ENCODE peak calls at places on chromosomes 16 and 17, in ten cellular contexts. One of them, this sample, is unnamed.

GRCh38 chr16:54277845-54278703 is 8.5 kb downstream of the IRX3 start:
- DNase-seq in adrenal gland: no peak
- DNase-seq in heart right ventricle: no peak
- DNase-seq in GM06990: no peak
- DNase-seq in AG04450: no peak
- DNase-seq in AG10803: no peak
- DNase-seq in cardiac fibroblast: no peak
- DNase-seq in kidney epithelial cell: no peak
- DNase-seq in AG09309: no peak
- DNase-seq in foreskin fibroblast: no peak
- DNase-seq in this sample: no peak

GRCh38 chr17:19647697-19648474 is 665 bp upstream of the ALDH3A2 start:
- DNase-seq in heart right ventricle: peak
- DNase-seq in cardiac fibroblast: peak
- DNase-seq in AG09309: peak
- DNase-seq in foreskin fibroblast: peak
- DNase-seq in adrenal gland: peak
- DNase-seq in AG04450: no peak
- DNase-seq in GM06990: no peak
- DNase-seq in AG10803: peak
- DNase-seq in kidney epithelial cell: no peak
- DNase-seq in this sample: peak

GRCh38 chr17:9897569-9897968 is 7.5 kb downstream of the RCVRN start:
- DNase-seq in cardiac fibroblast: no peak
- DNase-seq in GM06990: no peak
- DNase-seq in foreskin fibroblast: no peak
- DNase-seq in adrenal gland: no peak
- DNase-seq in AG10803: no peak
- DNase-seq in kidney epithelial cell: no peak
- DNase-seq in AG04450: no peak
- DNase-seq in AG09309: no peak
- DNase-seq in heart right ventricle: no peak
- DNase-seq in this sample: no peak

GRCh38 chr17:78272181-78272913 is 40.9 kb downstream of the TMEM235 start:
- DNase-seq in AG04450: peak
- DNase-seq in AG09309: no peak
- DNase-seq in foreskin fibroblast: no peak
- DNase-seq in kidney epithelial cell: peak
- DNase-seq in heart right ventricle: peak
- DNase-seq in cardiac fibroblast: peak
- DNase-seq in AG10803: no peak
- DNase-seq in adrenal gland: peak
- DNase-seq in GM06990: no peak
- DNase-seq in this sample: peak

GRCh38 chr16:72666267-72666666 is 381.7 kb downstream of the ZFHX3 start:
- DNase-seq in foreskin fibroblast: no peak
- DNase-seq in AG04450: no peak
- DNase-seq in cardiac fibroblast: no peak
- DNase-seq in GM06990: no peak
- DNase-seq in adrenal gland: no peak
- DNase-seq in kidney epithelial cell: no peak
- DNase-seq in AG10803: peak
- DNase-seq in heart right ventricle: no peak
- DNase-seq in AG09309: no peak
- DNase-seq in this sample: no peak

GRCh38 chr16:82627811-82628339 is 1.1 kb downstream of the CDH13 start:
- DNase-seq in AG09309: no peak
- DNase-seq in kidney epithelial cell: no peak
- DNase-seq in GM06990: no peak
- DNase-seq in AG04450: no peak
- DNase-seq in cardiac fibroblast: peak
- DNase-seq in AG10803: peak
- DNase-seq in foreskin fibroblast: peak
- DNase-seq in heart right ventricle: peak
- DNase-seq in adrenal gland: no peak
- DNase-seq in this sample: no peak

GRCh38 chr16:86553356-86553755 is 1.7 kb downstream of the MTHFSD start:
- DNase-seq in adrenal gland: no peak
- DNase-seq in heart right ventricle: no peak
- DNase-seq in AG04450: no peak
- DNase-seq in AG09309: no peak
- DNase-seq in foreskin fibroblast: no peak
- DNase-seq in kidney epithelial cell: no peak
- DNase-seq in GM06990: no peak
- DNase-seq in AG10803: no peak
- DNase-seq in cardiac fibroblast: no peak
- DNase-seq in this sample: no peak

GRCh38 chr16:56348168-56349085 is 76.9 kb downstream of the AMFR start:
- DNase-seq in foreskin fibroblast: no peak
- DNase-seq in AG04450: no peak
- DNase-seq in kidney epithelial cell: no peak
- DNase-seq in AG10803: no peak
- DNase-seq in heart right ventricle: no peak
- DNase-seq in GM06990: no peak
- DNase-seq in adrenal gland: no peak
- DNase-seq in AG09309: no peak
- DNase-seq in cardiac fibroblast: no peak
- DNase-seq in this sample: no peak

GRCh38 chr16:87860553-87861299 is 8.6 kb downstream of the SLC7A5 start:
- DNase-seq in foreskin fibroblast: peak
- DNase-seq in adrenal gland: peak
- DNase-seq in heart right ventricle: no peak
- DNase-seq in AG10803: peak
- DNase-seq in AG09309: no peak
- DNase-seq in kidney epithelial cell: no peak
- DNase-seq in GM06990: peak
- DNase-seq in AG04450: no peak
- DNase-seq in cardiac fibroblast: peak
- DNase-seq in this sample: peak

DNA sequence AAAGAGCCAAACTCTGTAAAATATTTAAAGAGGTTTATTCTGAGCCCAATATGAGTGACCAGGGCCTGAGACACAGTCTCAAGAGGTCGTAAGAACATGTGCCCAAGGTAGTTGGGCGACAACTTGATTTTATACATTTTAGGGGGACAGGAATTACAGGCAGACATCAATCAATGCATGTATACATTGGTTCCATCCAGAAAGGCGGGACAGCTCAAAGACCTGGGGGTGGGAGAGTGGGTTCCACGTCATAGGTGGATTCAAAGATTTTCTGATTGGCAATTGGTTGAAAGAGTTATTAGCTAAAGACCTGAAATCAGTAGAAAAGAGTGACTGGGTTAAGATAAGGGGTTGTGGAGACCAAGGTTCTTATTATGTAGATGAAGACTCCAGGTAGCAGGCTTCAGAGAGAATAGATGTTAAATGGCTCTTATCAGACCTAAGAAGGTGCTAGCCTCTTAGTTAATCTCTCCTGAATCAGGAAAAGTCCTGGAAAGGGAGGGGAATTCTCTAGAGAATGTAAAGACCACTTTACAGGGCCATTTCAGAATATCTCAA is 32.4 kb downstream of the HSBP1 start:
- DNase-seq in AG10803: no peak
- DNase-seq in foreskin fibroblast: no peak
- DNase-seq in kidney epithelial cell: no peak
- DNase-seq in adrenal gland: no peak
- DNase-seq in AG04450: no peak
- DNase-seq in heart right ventricle: no peak
- DNase-seq in GM06990: no peak
- DNase-seq in cardiac fibroblast: no peak
- DNase-seq in AG09309: no peak
- DNase-seq in this sample: no peak
- H3K4me3 ChIP-seq in AG10803: no peak
- H3K4me3 ChIP-seq in foreskin fibroblast: no peak
- H3K4me3 ChIP-seq in kidney epithelial cell: no peak
- H3K4me3 ChIP-seq in adrenal gland: no peak
- H3K4me3 ChIP-seq in AG04450: no peak
- H3K4me3 ChIP-seq in heart right ventricle: no peak
- H3K4me3 ChIP-seq in GM06990: no peak
- H3K4me3 ChIP-seq in cardiac fibroblast: no peak
- H3K4me3 ChIP-seq in AG09309: no peak
- H3K4me3 ChIP-seq in this sample: no peak

GRCh38 chr16:11259288-11259621 is 3.3 kb upstream of the SOCS1 start:
- DNase-seq in AG04450: no peak
- DNase-seq in foreskin fibroblast: no peak
- DNase-seq in kidney epithelial cell: no peak
- DNase-seq in heart right ventricle: no peak
- DNase-seq in AG09309: no peak
- DNase-seq in adrenal gland: no peak
- DNase-seq in AG10803: no peak
- DNase-seq in GM06990: no peak
- DNase-seq in cardiac fibroblast: no peak
- DNase-seq in this sample: no peak
- H3K4me3 ChIP-seq in AG04450: no peak
- H3K4me3 ChIP-seq in foreskin fibroblast: no peak
- H3K4me3 ChIP-seq in kidney epithelial cell: no peak
- H3K4me3 ChIP-seq in heart right ventricle: peak
- H3K4me3 ChIP-seq in AG09309: no peak
- H3K4me3 ChIP-seq in adrenal gland: no peak
- H3K4me3 ChIP-seq in AG10803: peak
- H3K4me3 ChIP-seq in GM06990: no peak
- H3K4me3 ChIP-seq in cardiac fibroblast: no peak
- H3K4me3 ChIP-seq in this sample: no peak

GRCh38 chr17:43976956-43977837 is 23.5 kb upstream of the PYY start:
- DNase-seq in AG10803: no peak
- DNase-seq in AG04450: no peak
- DNase-seq in foreskin fibroblast: no peak
- DNase-seq in heart right ventricle: no peak
- DNase-seq in cardiac fibroblast: no peak
- DNase-seq in adrenal gland: no peak
- DNase-seq in AG09309: no peak
- DNase-seq in kidney epithelial cell: no peak
- DNase-seq in GM06990: no peak
- DNase-seq in this sample: no peak
- H3K4me3 ChIP-seq in AG10803: no peak
- H3K4me3 ChIP-seq in AG04450: no peak
- H3K4me3 ChIP-seq in foreskin fibroblast: no peak
- H3K4me3 ChIP-seq in heart right ventricle: no peak
- H3K4me3 ChIP-seq in cardiac fibroblast: no peak
- H3K4me3 ChIP-seq in adrenal gland: no peak
- H3K4me3 ChIP-seq in AG09309: no peak
- H3K4me3 ChIP-seq in kidney epithelial cell: no peak
- H3K4me3 ChIP-seq in GM06990: no peak
- H3K4me3 ChIP-seq in this sample: no peak

DNA sequence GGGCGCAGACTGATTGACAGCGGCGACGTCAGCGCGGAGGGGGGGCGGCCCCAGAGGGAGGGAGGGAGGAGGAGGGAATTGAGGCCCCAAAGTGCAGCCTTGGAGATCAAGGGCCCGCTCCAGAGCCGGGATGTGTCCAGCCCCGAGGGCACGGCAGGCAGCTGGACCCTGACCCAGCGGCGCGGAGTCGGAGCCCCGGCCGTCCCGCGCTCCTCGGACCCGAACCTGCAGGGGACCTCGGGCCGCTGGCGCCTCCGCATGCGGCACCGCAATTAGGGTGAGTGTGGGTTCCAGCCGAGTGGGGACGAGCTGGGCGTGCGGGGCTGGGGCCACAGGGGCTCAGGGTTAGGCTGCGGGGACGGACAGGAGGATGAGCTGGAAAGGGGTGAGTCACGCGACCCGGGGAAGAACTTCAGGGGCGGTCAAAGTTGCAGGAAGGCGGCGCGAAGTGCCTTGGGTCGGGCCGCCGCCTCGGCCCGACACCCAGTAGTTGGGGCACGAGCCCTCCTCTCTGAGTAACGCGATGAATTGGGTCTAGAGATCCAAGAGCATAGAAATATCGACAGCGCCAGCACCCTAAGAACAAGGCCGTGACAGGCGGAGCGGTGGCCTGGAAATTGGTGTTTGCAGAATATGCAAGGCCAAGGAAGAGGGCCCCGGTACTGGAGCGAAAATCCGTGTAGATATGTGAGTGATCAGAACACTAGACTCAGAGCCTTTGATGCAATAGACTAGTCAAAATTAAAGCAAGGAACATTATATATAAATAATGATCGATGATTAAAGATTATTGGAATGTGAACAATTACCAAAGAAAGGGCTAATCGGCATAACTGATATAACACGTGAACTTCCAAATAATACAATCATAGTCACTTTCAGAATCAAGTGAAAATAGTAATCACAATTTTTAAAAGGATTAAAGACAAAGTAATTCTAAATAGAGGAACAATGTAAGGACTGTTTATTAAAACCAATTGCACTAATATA is at the start of gene TBX4:
- DNase-seq in heart right ventricle: no peak
- DNase-seq in kidney epithelial cell: no peak
- DNase-seq in AG04450: no peak
- DNase-seq in adrenal gland: peak
- DNase-seq in GM06990: no peak
- DNase-seq in AG10803: no peak
- DNase-seq in foreskin fibroblast: no peak
- DNase-seq in cardiac fibroblast: no peak
- DNase-seq in AG09309: no peak
- DNase-seq in this sample: no peak
- H3K4me3 ChIP-seq in heart right ventricle: peak
- H3K4me3 ChIP-seq in kidney epithelial cell: no peak
- H3K4me3 ChIP-seq in AG04450: peak
- H3K4me3 ChIP-seq in adrenal gland: no peak
- H3K4me3 ChIP-seq in GM06990: no peak
- H3K4me3 ChIP-seq in AG10803: peak
- H3K4me3 ChIP-seq in foreskin fibroblast: peak
- H3K4me3 ChIP-seq in cardiac fibroblast: no peak
- H3K4me3 ChIP-seq in AG09309: peak
- H3K4me3 ChIP-seq in this sample: peak

DNA sequence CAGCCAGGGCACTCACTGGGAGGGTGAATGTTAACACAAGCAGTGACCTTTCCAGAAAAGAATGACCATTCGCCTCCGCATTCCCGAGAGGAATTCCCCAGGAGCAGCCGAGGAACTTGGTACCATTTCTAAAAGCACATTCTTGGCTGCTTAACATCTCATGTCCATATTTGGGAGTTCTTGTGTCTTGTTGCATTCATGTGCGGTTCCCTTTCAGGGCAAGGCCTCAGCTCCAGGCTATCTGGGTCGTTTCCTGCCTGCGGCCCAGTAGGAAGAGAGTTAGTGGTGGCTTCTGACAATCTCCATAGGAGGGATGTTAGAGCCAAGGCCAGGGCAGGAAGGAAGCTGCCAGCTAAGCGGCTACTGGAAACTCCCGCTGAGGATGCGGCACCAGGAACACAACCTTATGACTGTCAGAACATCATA is 27.9 kb upstream of the MEAK7 start:
- DNase-seq in heart right ventricle: peak
- DNase-seq in kidney epithelial cell: peak
- DNase-seq in AG09309: peak
- DNase-seq in AG10803: peak
- DNase-seq in adrenal gland: peak
- DNase-seq in AG04450: peak
- DNase-seq in cardiac fibroblast: peak
- DNase-seq in foreskin fibroblast: peak
- DNase-seq in GM06990: no peak
- DNase-seq in this sample: peak
- H3K4me3 ChIP-seq in heart right ventricle: no peak
- H3K4me3 ChIP-seq in kidney epithelial cell: no peak
- H3K4me3 ChIP-seq in AG09309: no peak
- H3K4me3 ChIP-seq in AG10803: no peak
- H3K4me3 ChIP-seq in adrenal gland: no peak
- H3K4me3 ChIP-seq in AG04450: no peak
- H3K4me3 ChIP-seq in cardiac fibroblast: no peak
- H3K4me3 ChIP-seq in foreskin fibroblast: no peak
- H3K4me3 ChIP-seq in GM06990: no peak
- H3K4me3 ChIP-seq in this sample: no peak